ENCODE peak calls at places on chromosome 13, in six cellular contexts. One of them, this sample, is unnamed.

GRCh38 chr13:21757721-21758120 is 86.8 kb downstream of the FGF9 start:
- DNase-seq in activated CD8-positive, alpha-beta memory T cell treated with anti-CD3 and anti-CD28 coated beads for 48 hours: no peak
- DNase-seq in 8988T: no peak
- DNase-seq in activated CD4-positive, alpha-beta T cell treated with anti-CD3 and anti-CD28 coated beads, Interleukin-2, amount 50 U/mL, for 48 hours: no peak
- DNase-seq in Right ventricle myocardium superior: no peak
- DNase-seq in ACHN: no peak
- DNase-seq in this sample: no peak

GRCh38 chr13:95833713-95834112 is 156.8 kb downstream of the DNAJC3 start:
- DNase-seq in activated CD8-positive, alpha-beta memory T cell treated with anti-CD3 and anti-CD28 coated beads for 48 hours: no peak
- DNase-seq in 8988T: no peak
- DNase-seq in Right ventricle myocardium superior: no peak
- DNase-seq in activated CD4-positive, alpha-beta T cell treated with anti-CD3 and anti-CD28 coated beads, Interleukin-2, amount 50 U/mL, for 48 hours: no peak
- DNase-seq in ACHN: peak; percentile 1
- DNase-seq in this sample: no peak

GRCh38 chr13:32903720-32904119 is 112.5 kb upstream of the KL start:
- DNase-seq in activated CD8-positive, alpha-beta memory T cell treated with anti-CD3 and anti-CD28 coated beads for 48 hours: no peak
- DNase-seq in ACHN: no peak
- DNase-seq in activated CD4-positive, alpha-beta T cell treated with anti-CD3 and anti-CD28 coated beads, Interleukin-2, amount 50 U/mL, for 48 hours: no peak
- DNase-seq in 8988T: no peak
- DNase-seq in Right ventricle myocardium superior: no peak
- DNase-seq in this sample: no peak

GRCh38 chr13:78599911-78600310 is 3.4 kb downstream of the POU4F1 start:
- DNase-seq in 8988T: no peak
- DNase-seq in activated CD4-positive, alpha-beta T cell treated with anti-CD3 and anti-CD28 coated beads, Interleukin-2, amount 50 U/mL, for 48 hours: no peak
- DNase-seq in ACHN: no peak
- DNase-seq in activated CD8-positive, alpha-beta memory T cell treated with anti-CD3 and anti-CD28 coated beads for 48 hours: no peak
- DNase-seq in Right ventricle myocardium superior: no peak
- DNase-seq in this sample: no peak

GRCh38 chr13:29496241-29496712 is 99.2 kb downstream of the SLC7A1 start:
- DNase-seq in ACHN: no peak
- DNase-seq in Right ventricle myocardium superior: peak; percentile 74
- DNase-seq in 8988T: no peak
- DNase-seq in activated CD8-positive, alpha-beta memory T cell treated with anti-CD3 and anti-CD28 coated beads for 48 hours: no peak
- DNase-seq in activated CD4-positive, alpha-beta T cell treated with anti-CD3 and anti-CD28 coated beads, Interleukin-2, amount 50 U/mL, for 48 hours: no peak
- DNase-seq in this sample: no peak

GRCh38 chr13:85503797-85504196 is 295.4 kb downstream of the SLITRK6 start:
- DNase-seq in activated CD4-positive, alpha-beta T cell treated with anti-CD3 and anti-CD28 coated beads, Interleukin-2, amount 50 U/mL, for 48 hours: no peak
- DNase-seq in activated CD8-positive, alpha-beta memory T cell treated with anti-CD3 and anti-CD28 coated beads for 48 hours: no peak
- DNase-seq in 8988T: no peak
- DNase-seq in ACHN: no peak
- DNase-seq in Right ventricle myocardium superior: no peak
- DNase-seq in this sample: no peak

GRCh38 chr13:99659234-99659633 is 158.0 kb downstream of the TM9SF2 start:
- DNase-seq in activated CD4-positive, alpha-beta T cell treated with anti-CD3 and anti-CD28 coated beads, Interleukin-2, amount 50 U/mL, for 48 hours: no peak
- DNase-seq in Right ventricle myocardium superior: no peak
- DNase-seq in ACHN: no peak
- DNase-seq in 8988T: no peak
- DNase-seq in activated CD8-positive, alpha-beta memory T cell treated with anti-CD3 and anti-CD28 coated beads for 48 hours: no peak
- DNase-seq in this sample: no peak

GRCh38 chr13:46575321-46575721 is 22.4 kb downstream of the LRCH1 start:
- DNase-seq in activated CD4-positive, alpha-beta T cell treated with anti-CD3 and anti-CD28 coated beads, Interleukin-2, amount 50 U/mL, for 48 hours: no peak
- DNase-seq in 8988T: no peak
- DNase-seq in activated CD8-positive, alpha-beta memory T cell treated with anti-CD3 and anti-CD28 coated beads for 48 hours: no peak
- DNase-seq in ACHN: no peak
- DNase-seq in Right ventricle myocardium superior: no peak
- DNase-seq in this sample: no peak

GRCh38 chr13:76745246-76746200 is 140.7 kb downstream of the KCTD12 start:
- DNase-seq in ACHN: no peak
- DNase-seq in Right ventricle myocardium superior: no peak
- DNase-seq in activated CD8-positive, alpha-beta memory T cell treated with anti-CD3 and anti-CD28 coated beads for 48 hours: no peak
- DNase-seq in 8988T: no peak
- DNase-seq in activated CD4-positive, alpha-beta T cell treated with anti-CD3 and anti-CD28 coated beads, Interleukin-2, amount 50 U/mL, for 48 hours: no peak
- DNase-seq in this sample: no peak

GRCh38 chr13:110304256-110304655 is 2.7 kb downstream of the COL4A1 start:
- DNase-seq in 8988T: no peak
- DNase-seq in Right ventricle myocardium superior: no peak
- DNase-seq in activated CD8-positive, alpha-beta memory T cell treated with anti-CD3 and anti-CD28 coated beads for 48 hours: no peak
- DNase-seq in ACHN: peak; percentile 71
- DNase-seq in activated CD4-positive, alpha-beta T cell treated with anti-CD3 and anti-CD28 coated beads, Interleukin-2, amount 50 U/mL, for 48 hours: no peak
- DNase-seq in this sample: no peak

GRCh38 chr13:45297456-45298205 is 43.4 kb downstream of the TPT1 start:
- DNase-seq in activated CD4-positive, alpha-beta T cell treated with anti-CD3 and anti-CD28 coated beads, Interleukin-2, amount 50 U/mL, for 48 hours: no peak
- DNase-seq in Right ventricle myocardium superior: no peak
- DNase-seq in 8988T: no peak
- DNase-seq in activated CD8-positive, alpha-beta memory T cell treated with anti-CD3 and anti-CD28 coated beads for 48 hours: no peak
- DNase-seq in ACHN: no peak
- DNase-seq in this sample: no peak

GRCh38 chr13:60690607-60691006 is 293.6 kb downstream of the TDRD3 start:
- DNase-seq in activated CD8-positive, alpha-beta memory T cell treated with anti-CD3 and anti-CD28 coated beads for 48 hours: no peak
- DNase-seq in activated CD4-positive, alpha-beta T cell treated with anti-CD3 and anti-CD28 coated beads, Interleukin-2, amount 50 U/mL, for 48 hours: no peak
- DNase-seq in Right ventricle myocardium superior: no peak
- DNase-seq in 8988T: no peak
- DNase-seq in ACHN: no peak
- DNase-seq in this sample: no peak

GRCh38 chr13:49356224-49356623 is 87.6 kb downstream of the CAB39L start:
- DNase-seq in activated CD4-positive, alpha-beta T cell treated with anti-CD3 and anti-CD28 coated beads, Interleukin-2, amount 50 U/mL, for 48 hours: no peak
- DNase-seq in activated CD8-positive, alpha-beta memory T cell treated with anti-CD3 and anti-CD28 coated beads for 48 hours: no peak
- DNase-seq in ACHN: peak; percentile 86
- DNase-seq in 8988T: no peak
- DNase-seq in Right ventricle myocardium superior: no peak
- DNase-seq in this sample: no peak

GRCh38 chr13:110897024-110897423 is 17.8 kb downstream of the ANKRD10 start:
- DNase-seq in Right ventricle myocardium superior: no peak
- DNase-seq in activated CD4-positive, alpha-beta T cell treated with anti-CD3 and anti-CD28 coated beads, Interleukin-2, amount 50 U/mL, for 48 hours: no peak
- DNase-seq in activated CD8-positive, alpha-beta memory T cell treated with anti-CD3 and anti-CD28 coated beads for 48 hours: no peak
- DNase-seq in ACHN: no peak
- DNase-seq in 8988T: no peak
- DNase-seq in this sample: no peak

GRCh38 chr13:79735228-79735627 is 254.3 kb downstream of the NDFIP2 start:
- DNase-seq in ACHN: no peak
- DNase-seq in activated CD4-positive, alpha-beta T cell treated with anti-CD3 and anti-CD28 coated beads, Interleukin-2, amount 50 U/mL, for 48 hours: no peak
- DNase-seq in activated CD8-positive, alpha-beta memory T cell treated with anti-CD3 and anti-CD28 coated beads for 48 hours: no peak
- DNase-seq in 8988T: no peak
- DNase-seq in Right ventricle myocardium superior: no peak
- DNase-seq in this sample: no peak

GRCh38 chr13:31042084-31042483 is 109.6 kb downstream of the TEX26 start:
- DNase-seq in 8988T: no peak
- DNase-seq in activated CD4-positive, alpha-beta T cell treated with anti-CD3 and anti-CD28 coated beads, Interleukin-2, amount 50 U/mL, for 48 hours: no peak
- DNase-seq in activated CD8-positive, alpha-beta memory T cell treated with anti-CD3 and anti-CD28 coated beads for 48 hours: no peak
- DNase-seq in ACHN: no peak
- DNase-seq in Right ventricle myocardium superior: no peak
- DNase-seq in this sample: no peak

GRCh38 chr13:33311040-33311439 is 25.5 kb upstream of the STARD13 start:
- DNase-seq in ACHN: no peak
- DNase-seq in Right ventricle myocardium superior: no peak
- DNase-seq in 8988T: no peak
- DNase-seq in activated CD4-positive, alpha-beta T cell treated with anti-CD3 and anti-CD28 coated beads, Interleukin-2, amount 50 U/mL, for 48 hours: no peak
- DNase-seq in activated CD8-positive, alpha-beta memory T cell treated with anti-CD3 and anti-CD28 coated beads for 48 hours: no peak
- DNase-seq in this sample: no peak

GRCh38 chr13:42807866-42808265 is 26.5 kb downstream of the FAM216B start:
- DNase-seq in activated CD4-positive, alpha-beta T cell treated with anti-CD3 and anti-CD28 coated beads, Interleukin-2, amount 50 U/mL, for 48 hours: no peak
- DNase-seq in Right ventricle myocardium superior: no peak
- DNase-seq in activated CD8-positive, alpha-beta memory T cell treated with anti-CD3 and anti-CD28 coated beads for 48 hours: no peak
- DNase-seq in ACHN: no peak
- DNase-seq in 8988T: no peak
- DNase-seq in this sample: no peak

GRCh38 chr13:113794086-113794485 is 35.1 kb downstream of the TMEM255B start:
- DNase-seq in 8988T: no peak
- DNase-seq in activated CD8-positive, alpha-beta memory T cell treated with anti-CD3 and anti-CD28 coated beads for 48 hours: no peak
- DNase-seq in Right ventricle myocardium superior: no peak
- DNase-seq in activated CD4-positive, alpha-beta T cell treated with anti-CD3 and anti-CD28 coated beads, Interleukin-2, amount 50 U/mL, for 48 hours: no peak
- DNase-seq in ACHN: no peak
- DNase-seq in this sample: no peak

GRCh38 chr13:105603283-105603682 is 932.2 kb downstream of the EFNB2 start:
- DNase-seq in activated CD8-positive, alpha-beta memory T cell treated with anti-CD3 and anti-CD28 coated beads for 48 hours: no peak
- DNase-seq in ACHN: no peak
- DNase-seq in Right ventricle myocardium superior: no peak
- DNase-seq in activated CD4-positive, alpha-beta T cell treated with anti-CD3 and anti-CD28 coated beads, Interleukin-2, amount 50 U/mL, for 48 hours: no peak
- DNase-seq in 8988T: no peak
- DNase-seq in this sample: no peak

GRCh38 chr13:102914629-102914935 is 68.8 kb downstream of the ERCC5 start:
- DNase-seq in activated CD4-positive, alpha-beta T cell treated with anti-CD3 and anti-CD28 coated beads, Interleukin-2, amount 50 U/mL, for 48 hours: no peak
- DNase-seq in 8988T: no peak
- DNase-seq in activated CD8-positive, alpha-beta memory T cell treated with anti-CD3 and anti-CD28 coated beads for 48 hours: no peak
- DNase-seq in Right ventricle myocardium superior: no peak
- DNase-seq in ACHN: no peak
- DNase-seq in this sample: no peak

This sample was measured in GM12892.